ENCODE peak calls at places on chromosomes 2 and 18, in ten cellular contexts. Y is iPS-NIHi11; I is choroid plexus epithelial cell; Z is occipital lobe; J is pons; E is effector memory CD4-positive, alpha-beta T cell; K is NCI-H510A treated with DMSO at 0.1 percent for 48 hours; O is kidney; M is A172; R is heart left ventricle. N is an unnamed sample.

GRCh38 chr2:9318461-9319337 is 104.6 kb downstream of the ITGB1BP1 start:
- DNase-seq in J (peak), Z (no peak), E (no peak), M (no peak), R (peak), I (peak), Y (no peak), O (peak), K (peak), N (peak)

GRCh38 chr18:34707670-34708069 is 2.4 kb upstream of the DTNA start:
- DNase-seq in I (peak), Y (peak), Z (peak), E (no peak), M (peak), R (peak), O (no peak), K (peak), J (peak), N (peak)

GRCh38 chr2:231642631-231643493 is 50.2 kb downstream of the TEX44 start:
- DNase-seq in I (peak), J (no peak), E (peak), R (peak), M (peak), O (peak), Y (peak), Z (peak), K (peak), N (peak)

GRCh38 chr18:56083097-56083865 is 495.3 kb upstream of the TCF4 start:
- DNase-seq in R (peak), K (no peak), M (no peak), J (peak), I (peak), Z (peak), E (no peak), O (peak), Y (no peak), N (peak)

GRCh38 chr2:127733816-127734537 is 32.7 kb downstream of the SFT2D3 start:
- DNase-seq in J (no peak), M (no peak), Z (no peak), Y (no peak), E (no peak), I (peak), O (no peak), K (no peak), R (no peak), N (peak)

GRCh38 chr2:169702979-169703378 is 8.7 kb downstream of the PHOSPHO2 start:
- DNase-seq in K (no peak), E (no peak), M (no peak), R (no peak), Z (no peak), J (no peak), Y (no peak), O (no peak), I (no peak), N (no peak)

GRCh38 chr2:157168501-157168900 is 89.0 kb upstream of the GALNT5 start:
- DNase-seq in J (no peak), K (no peak), R (no peak), Y (no peak), I (no peak), O (no peak), Z (no peak), M (no peak), E (no peak), N (peak)

GRCh38 chr2:232896700-232897385 is 26.8 kb downstream of the SNORC start:
- DNase-seq in O (no peak), Z (no peak), M (no peak), J (no peak), I (no peak), E (no peak), Y (no peak), K (no peak), R (no peak), N (no peak)

GRCh38 chr2:95315801-95316411 is 18.8 kb downstream of the KCNIP3 start:
- DNase-seq in R (no peak), E (no peak), J (no peak), Y (no peak), K (no peak), Z (no peak), I (peak), O (peak), M (peak), N (peak)

GRCh38 chr2:10392951-10393647 is 55.0 kb downstream of the ODC1 start:
- DNase-seq in E (no peak), O (no peak), K (no peak), Z (no peak), I (no peak), M (peak), R (no peak), J (no peak), Y (no peak), N (no peak)

GRCh38 chr18:48728204-48728833 is 189.5 kb downstream of the CTIF start:
- DNase-seq in R (no peak), K (no peak), E (no peak), Z (no peak), O (peak), I (peak), Y (no peak), J (no peak), M (peak), N (peak)

GRCh38 chr2:129297430-129297829 is 682.0 kb upstream of the RAB6C start:
- DNase-seq in R (no peak), E (no peak), J (no peak), I (no peak), Z (no peak), M (no peak), O (no peak), Y (peak), K (no peak), N (no peak)

GRCh38 chr2:75571730-75572430 is 11.1 kb upstream of the EVA1A start:
- DNase-seq in R (no peak), J (no peak), Z (no peak), Y (no peak), E (no peak), K (no peak), M (no peak), O (no peak), I (no peak), N (peak)

GRCh38 chr2:240640939-240641338 is 15.7 kb downstream of the GPR35 start:
- DNase-seq in K (peak), I (peak), E (no peak), R (no peak), O (peak), M (no peak), Y (peak), Z (no peak), J (no peak), N (peak)

GRCh38 chr2:219417374-219417773 is 803 bp upstream of the DES start:
- DNase-seq in R (peak), J (no peak), M (no peak), I (no peak), K (no peak), Z (no peak), O (no peak), E (no peak), Y (no peak), N (no peak)

GRCh38 chr2:42450136-42450535 is 43.6 kb downstream of the KCNG3 start:
- DNase-seq in M (peak), I (no peak), J (peak), O (no peak), E (no peak), Z (no peak), R (no peak), K (no peak), Y (no peak), N (peak)

GRCh38 chr2:70089946-70090523 is 2.8 kb downstream of the PCBP1 start:
- DNase-seq in M (no peak), J (peak), Y (no peak), O (no peak), E (no peak), I (no peak), Z (no peak), R (no peak), K (no peak), N (no peak)

GRCh38 chr2:144248350-144249034 is 271.4 kb downstream of the ZEB2 start:
- DNase-seq in E (no peak), J (no peak), K (no peak), I (no peak), Y (no peak), O (no peak), Z (no peak), M (no peak), R (no peak), N (no peak)

GRCh38 chr2:119749405-119750066 is 10.2 kb upstream of the PTPN4 start:
- DNase-seq in O (no peak), K (no peak), Y (no peak), R (no peak), I (no peak), Z (no peak), J (no peak), M (peak), E (no peak), N (peak)

N was measured in fibroblast of lung.